ENCODE peak calls at places on chromosomes 5 and 9, in nine cellular contexts. N is astrocyte, K is cardiac muscle cell, E is heart left ventricle, M is kidney, R is dorsolateral prefrontal cortex, A is left ventricle myocardium inferior, H is tibial artery, J is body of pancreas. T is an unnamed sample.

GRCh38 chr9:82052081-82052480 is 63.5 kb downstream of the SPATA31D1 start:
- DNase-seq in N (no peak), M (no peak), R (no peak), J (no peak), H (no peak), A (no peak), K (no peak), E (no peak), T (no peak)

GRCh38 chr5:132830436-132831094 is at the start of gene SHROOM1:
- DNase-seq in M (peak), J (peak), A (peak), R (no peak), K (peak), E (peak), N (peak), H (peak), T (peak)

GRCh38 chr9:111662851-111663823 is 1.7 kb downstream of the GNG10 start:
- DNase-seq in M (no peak), H (no peak), R (no peak), A (no peak), E (no peak), J (no peak), K (no peak), N (no peak), T (peak)

GRCh38 chr5:156640751-156641241 is 209.3 kb upstream of the PPP1R2B start:
- DNase-seq in N (peak), K (no peak), E (no peak), H (no peak), A (no peak), M (no peak), J (no peak), R (no peak), T (no peak)

GRCh38 chr9:88781500-88782391 is 209.5 kb upstream of the S1PR3 start:
- DNase-seq in M (peak), H (peak), E (peak), A (peak), K (peak), R (peak), J (no peak), N (peak), T (no peak)

GRCh38 chr5:23302438-23302837 is 205.0 kb upstream of the PRDM9 start:
- DNase-seq in R (no peak), M (no peak), K (no peak), A (no peak), H (no peak), J (no peak), N (no peak), E (no peak), T (no peak)

GRCh38 chr5:173582198-173583092 is 34.0 kb downstream of the BOD1 start:
- DNase-seq in E (no peak), K (peak), A (no peak), N (no peak), H (no peak), J (no peak), R (no peak), M (no peak), T (no peak)

GRCh38 chr9:98808411-98808815 is 943 bp downstream of the GALNT12 start:
- DNase-seq in A (no peak), J (peak), H (peak), R (no peak), K (no peak), N (no peak), M (peak), E (no peak), T (no peak)

GRCh38 chr5:176629853-176630680 is at the start of the genes EIF4E1B and SNCB:
- DNase-seq in E (no peak), A (no peak), N (no peak), R (no peak), J (no peak), M (peak), H (no peak), K (peak), T (peak)

GRCh38 chr5:87354496-87354895 is 58.2 kb downstream of the CCNH start:
- DNase-seq in H (no peak), N (no peak), M (no peak), K (no peak), E (no peak), A (no peak), J (no peak), R (no peak), T (no peak)

GRCh38 chr5:68457298-68457697 is 241.7 kb downstream of the PIK3R1 start:
- DNase-seq in J (no peak), H (no peak), R (no peak), E (no peak), K (no peak), N (no peak), M (no peak), A (no peak), T (no peak)

GRCh38 chr5:141182248-141182647 is at the start of gene PCDHB16:
- DNase-seq in A (no peak), K (peak), J (peak), N (peak), E (no peak), H (no peak), M (peak), R (peak), T (no peak)

GRCh38 chr5:135565256-135565655 is 13.5 kb downstream of the CXCL14 start:
- DNase-seq in R (no peak), K (no peak), H (no peak), E (no peak), J (no peak), M (no peak), A (no peak), N (no peak), T (no peak)

GRCh38 chr5:38925154-38925925 is 79.5 kb downstream of the OSMR start:
- DNase-seq in A (no peak), J (no peak), M (no peak), E (no peak), N (peak), K (peak), R (no peak), H (no peak), T (no peak)
- H3K27ac ChIP-seq in A (peak), J (no peak), M (no peak), E (peak), N (peak), K (no peak), R (no peak), H (peak), T (no peak)

DNA sequence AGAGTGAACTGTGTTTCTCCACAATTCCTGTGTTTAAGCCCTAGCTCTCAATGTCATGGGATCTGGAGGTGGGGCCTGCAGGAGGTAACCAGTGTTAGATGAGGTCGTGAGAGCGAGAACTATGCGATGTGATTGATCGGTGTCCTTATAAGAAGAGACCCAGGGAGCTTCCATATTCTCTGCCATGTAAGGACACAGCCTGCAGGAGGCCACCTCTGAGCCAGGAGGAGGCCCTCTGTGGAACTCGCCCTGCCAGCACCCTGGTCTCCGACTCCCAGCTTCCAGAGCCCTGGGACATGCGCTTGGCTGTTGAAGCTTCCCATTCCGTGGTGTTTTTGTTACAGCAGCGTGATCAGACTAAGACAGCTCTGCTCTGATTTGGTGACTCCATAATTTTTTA is 255.4 kb downstream of the IRX2 start:
- DNase-seq in M (no peak), J (no peak), E (no peak), A (no peak), K (no peak), H (no peak), N (no peak), R (no peak), T (no peak)
- TF ChIP-seq CTCF in M (no peak), J (no peak), E (no peak), A (no peak), K (no peak), H (no peak), N (no peak), R (no peak), T (no peak)

GRCh38 chr5:178116406-178116885 is 3.1 kb downstream of the N4BP3 start:
- DNase-seq in J (no peak), A (no peak), N (no peak), M (peak), E (no peak), R (no peak), K (no peak), H (no peak), T (no peak)
- H3K27ac ChIP-seq in J (no peak), A (peak), N (no peak), M (no peak), E (peak), R (no peak), K (peak), H (no peak), T (peak)

GRCh38 chr5:39992617-39993203 is 567.9 kb upstream of the DAB2 start:
- DNase-seq in R (no peak), N (no peak), H (no peak), K (no peak), A (no peak), E (no peak), J (no peak), M (no peak), T (no peak)
- TF ChIP-seq CTCF in R (no peak), N (no peak), H (no peak), K (no peak), A (no peak), E (no peak), J (no peak), M (no peak), T (no peak)